ENCODE peak calls at places on chromosomes 11 and 22, in six cellular contexts. C is neural progenitor cell, Q is PC-3, R is GM23248, W is SK-N-SH, Y is HCT116. G is an unnamed sample.

GRCh38 chr11:69372589-69373250 is 78.8 kb downstream of the MYEOV start:
- DNase-seq in C (no peak), Q (no peak), R (no peak), W (no peak), Y (no peak), G (no peak)

GRCh38 chr11:123083623-123084029 is 21.7 kb upstream of the HSPA8 start:
- DNase-seq in C (no peak), Q (peak; percentile 100), R (peak; percentile 97), W (peak; percentile 43), Y (peak; percentile 85), G (no peak)

GRCh38 chr11:12150831-12151382 is 40.5 kb downstream of the MICAL2 start:
- DNase-seq in C (no peak), Q (peak; percentile 25), R (peak; percentile 65), W (no peak), Y (no peak), G (no peak)

GRCh38 chr11:1844221-1845094 is 5.7 kb downstream of the TNNI2 start:
- DNase-seq in C (no peak), Q (no peak), R (no peak), W (peak; percentile 66), Y (no peak), G (no peak)

GRCh38 chr22:49264696-49265095 is 563.0 kb downstream of the BRD1 start:
- DNase-seq in C (no peak), Q (no peak), R (no peak), W (no peak), Y (no peak), G (no peak)

GRCh38 chr11:91373497-91373896 is 851.1 kb upstream of the FAT3 start:
- DNase-seq in C (peak; percentile 23), Q (peak; percentile 32), R (no peak), W (no peak), Y (no peak), G (no peak)

GRCh38 chr22:36010913-36011312 is 17.7 kb downstream of the RBFOX2 start:
- DNase-seq in C (no peak), Q (peak; percentile 27), R (peak; percentile 90), W (peak; percentile 66), Y (no peak), G (no peak)

GRCh38 chr11:30254307-30255298 is 23.8 kb downstream of the FSHB start:
- DNase-seq in C (no peak), Q (no peak), R (peak; percentile 13), W (no peak), Y (no peak), G (no peak)

GRCh38 chr11:13221722-13222121 is 55.9 kb upstream of the BMAL1 start:
- DNase-seq in C (peak; percentile 56), Q (no peak), R (no peak), W (no peak), Y (no peak), G (no peak)

GRCh38 chr11:44955019-44955738 is 4.5 kb upstream of the TP53I11 start:
- DNase-seq in C (no peak), Q (peak; percentile 46), R (peak; percentile 77), W (no peak), Y (no peak), G (no peak)

GRCh38 chr11:11988099-11988651 is 20.3 kb downstream of the DKK3 start:
- DNase-seq in C (no peak), Q (peak; percentile 78), R (peak; percentile 85), W (no peak), Y (no peak), G (no peak)

GRCh38 chr22:35918466-35918865 is 110.2 kb downstream of the RBFOX2 start:
- DNase-seq in C (peak; percentile 18), Q (no peak), R (peak; percentile 50), W (no peak), Y (no peak), G (no peak)

GRCh38 chr22:49959782-49960158 is 802 bp upstream of the PIM3 start:
- DNase-seq in C (no peak), Q (peak; percentile 69), R (peak; percentile 65), W (peak; percentile 80), Y (no peak), G (no peak)

GRCh38 chr11:111785076-111785475 is 18.9 kb upstream of the PPP2R1B start:
- DNase-seq in C (no peak), Q (no peak), R (no peak), W (no peak), Y (no peak), G (no peak)

GRCh38 chr11:14971865-14972580 is at the start of gene CALCA:
- DNase-seq in C (peak; percentile 57), Q (no peak), R (peak; percentile 21), W (peak; percentile 52), Y (no peak), G (no peak)
- H3K4me2 ChIP-seq in C (peak within 1 kb of the TSS; percentile 67), Q (no peak within 1 kb of the TSS), R (no peak within 1 kb of the TSS), W (no peak within 1 kb of the TSS), Y (no peak within 1 kb of the TSS), G (no peak within 1 kb of the TSS)

DNA sequence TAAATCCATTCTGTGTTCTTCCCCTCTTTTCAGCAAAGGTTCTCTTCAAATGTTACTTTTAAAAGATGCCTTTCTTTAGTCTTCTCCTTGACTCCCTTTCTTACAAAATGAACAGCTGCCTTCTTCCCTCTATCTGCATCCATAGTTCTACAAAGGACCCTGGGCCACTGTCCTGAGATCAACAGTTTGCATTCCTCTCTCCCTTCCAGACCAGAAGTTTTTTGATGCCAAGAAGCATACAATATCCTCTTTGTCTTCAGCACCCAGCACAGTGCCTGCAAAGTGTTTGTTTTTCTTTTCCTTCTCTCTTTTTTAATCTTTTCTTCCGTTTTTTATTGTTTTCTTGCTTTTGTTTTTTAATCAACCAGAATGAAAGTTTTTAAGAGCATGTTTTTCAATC is 183.5 kb upstream of the SNX19 start:
- DNase-seq in C (no peak), Q (peak; percentile 46), R (peak; percentile 12), W (no peak), Y (no peak), G (no peak)
- H3K9ac ChIP-seq in C (no peak overlapping the region), Q (peak overlapping the region; percentile 2), R (no peak overlapping the region), W (no peak overlapping the region), Y (no peak overlapping the region), G (no peak overlapping the region)

DNA sequence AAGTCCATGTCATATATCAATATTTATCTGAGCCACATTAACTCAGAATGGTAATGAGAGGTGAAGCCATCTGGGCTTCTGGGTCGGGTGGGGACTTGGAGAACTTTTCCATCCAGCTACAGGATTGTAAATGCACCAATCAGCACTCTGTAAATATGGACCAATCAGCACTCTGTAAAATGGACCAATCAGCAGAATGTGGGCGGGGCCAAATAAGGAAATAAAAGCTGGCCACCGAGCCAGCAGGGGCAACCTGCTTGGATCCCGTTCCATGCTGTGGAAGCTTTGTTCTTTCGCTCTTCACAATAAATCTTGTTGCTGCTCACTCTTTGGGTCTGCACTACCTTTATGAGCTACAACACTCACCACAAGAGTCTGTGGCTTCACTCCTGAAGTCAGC is 253.4 kb downstream of the JRKL start:
- DNase-seq in C (no peak), Q (no peak), R (no peak), W (no peak), Y (no peak), G (no peak)
- TF ChIP-seq EZH2phosphoT487 in C (no peak), Q (no peak), R (no peak), W (no peak), Y (no peak), G (no peak)

GRCh38 chr11:86064236-86064803 is 4.6 kb downstream of the PICALM start:
- DNase-seq in C (no peak), Q (peak; percentile 35), R (peak; percentile 72), W (no peak), Y (no peak), G (no peak)
- H3K4me2 ChIP-seq in C (no peak overlapping the region), Q (peak overlapping the region; percentile 51), R (peak overlapping the region; percentile 96), W (peak overlapping the region; percentile 60), Y (peak overlapping the region; percentile 27), G (no peak overlapping the region)

DNA sequence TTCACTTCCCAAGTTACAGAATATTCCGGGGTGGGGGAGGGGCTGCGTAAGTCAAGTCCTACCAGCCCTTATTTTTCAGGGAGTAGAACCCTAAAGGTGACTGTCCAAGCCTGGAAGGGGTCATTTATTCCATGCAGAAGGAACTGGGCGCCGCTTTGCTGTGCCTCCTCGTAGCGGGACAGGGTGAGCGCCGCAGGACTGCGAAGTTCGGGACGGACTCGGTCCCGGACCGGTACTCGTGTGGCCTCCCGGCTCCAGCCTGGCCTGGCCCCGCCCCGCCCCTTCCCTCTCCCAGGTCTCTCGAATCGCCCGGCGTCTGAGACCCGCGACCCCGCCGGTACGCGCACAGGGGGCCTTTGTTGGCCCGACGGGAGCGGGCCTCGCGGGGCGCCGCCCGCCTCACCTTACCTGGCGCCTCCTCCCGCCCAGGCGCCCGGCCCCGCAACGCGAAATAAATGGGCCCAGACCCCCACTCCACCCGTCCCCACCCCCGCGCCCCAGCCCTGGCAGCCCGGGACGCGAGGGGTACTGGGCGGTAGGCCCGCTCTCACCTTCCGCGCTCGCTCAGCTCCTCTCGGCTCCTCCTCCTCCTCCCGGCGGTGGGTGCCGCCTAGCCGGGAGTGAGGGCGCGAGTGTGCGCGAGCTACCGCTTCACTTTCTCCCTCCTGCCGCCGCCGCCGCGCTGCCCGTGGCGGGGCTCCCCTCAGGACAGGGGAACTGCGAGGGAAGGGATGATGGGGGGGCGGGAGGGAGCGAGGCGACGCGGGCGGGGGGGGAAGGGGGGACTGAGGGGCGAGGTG is 693 bp downstream of the PAK1 start:
- DNase-seq in C (peak; percentile 75), Q (peak; percentile 46), R (peak; percentile 49), W (peak; percentile 78), Y (no peak), G (peak; percentile 68)
- H3K9ac ChIP-seq in C (peak overlapping the region; percentile 41), Q (peak overlapping the region; percentile 27), R (no peak overlapping the region), W (peak overlapping the region; percentile 72), Y (peak overlapping the region; percentile 75), G (peak overlapping the region; percentile 77)

DNA sequence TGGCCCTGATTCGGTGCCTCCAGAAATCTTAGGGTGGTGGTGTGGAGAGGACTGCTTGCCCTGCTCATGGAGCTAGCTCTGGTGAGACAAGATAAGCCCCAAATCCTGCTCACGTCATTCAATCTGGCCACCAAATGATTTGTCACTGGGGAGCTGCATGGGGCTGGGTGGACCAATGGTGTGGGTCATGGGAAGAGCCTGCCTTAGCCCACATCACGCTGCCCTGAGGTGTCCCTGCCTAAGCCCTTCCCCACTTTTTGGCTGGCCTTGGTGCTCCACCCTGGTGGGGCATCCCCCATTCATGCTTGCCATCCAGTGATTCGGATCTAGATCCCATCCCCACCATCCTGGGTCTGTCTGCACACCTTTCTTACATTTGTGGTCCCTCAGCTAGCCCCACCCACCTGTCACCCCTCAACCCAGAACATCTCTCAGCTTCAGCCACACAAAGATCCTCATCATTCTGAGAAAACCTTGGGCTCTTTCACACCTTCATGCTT is 87.6 kb downstream of the PDE2A start:
- DNase-seq in C (no peak), Q (no peak), R (no peak), W (no peak), Y (no peak), G (no peak)
- TF ChIP-seq EZH2phosphoT487 in C (no peak), Q (no peak), R (no peak), W (no peak), Y (no peak), G (no peak)

DNA sequence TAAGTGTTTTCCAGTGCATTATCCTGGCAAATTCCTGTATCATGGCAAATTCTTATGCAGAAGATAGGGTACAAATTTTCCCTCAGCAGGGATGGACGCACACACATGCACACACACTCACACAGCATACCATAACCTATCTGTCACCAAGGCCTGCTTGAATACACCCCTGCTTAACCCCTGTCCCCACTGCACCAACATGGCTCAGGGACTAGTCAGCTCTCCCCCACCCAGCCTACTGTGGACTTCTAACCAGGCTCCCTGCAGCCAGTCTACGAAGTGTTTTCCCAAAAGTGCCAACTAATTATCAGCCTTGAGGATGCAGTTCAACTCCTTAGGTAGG is 63.1 kb downstream of the RAB30 start:
- DNase-seq in C (no peak), Q (no peak), R (peak; percentile 56), W (no peak), Y (no peak), G (no peak)
- H3K4me2 ChIP-seq in C (no peak overlapping the region), Q (no peak overlapping the region), R (no peak overlapping the region), W (peak overlapping the region; percentile 48), Y (no peak overlapping the region), G (peak overlapping the region; percentile 72)